ENCODE peak calls at places on chromosomes 5 and 9, in eight cellular contexts. C, J, B, P, O, N, X and L are unnamed samples.

GRCh38 chr5:175683231-175683630 is 25.4 kb downstream of the HRH2 start:
- DNase-seq in C (no peak), J (no peak), B (no peak), P (no peak), O (no peak), N (no peak), X (no peak), L (no peak)

GRCh38 chr9:71766663-71767062 is 1.6 kb downstream of the CEMIP2 start:
- DNase-seq in C (no peak), J (no peak), B (no peak), P (no peak), O (no peak), N (no peak), X (no peak), L (no peak)

GRCh38 chr5:171311698-171312083 is 2.6 kb downstream of the TLX3 start:
- DNase-seq in C (no peak), J (no peak), B (no peak), P (no peak), O (no peak), N (no peak), X (no peak), L (no peak)

GRCh38 chr5:57298985-57299491 is 125.2 kb downstream of the GPBP1 start:
- DNase-seq in C (peak; percentile 55), J (peak; percentile 62), B (peak; percentile 68), P (peak; percentile 30), O (peak; percentile 28), N (peak; percentile 6), X (peak; percentile 22), L (peak; percentile 12)

GRCh38 chr9:92644278-92644677 is 25.7 kb downstream of the IPPK start:
- DNase-seq in C (no peak), J (no peak), B (no peak), P (no peak), O (no peak), N (no peak), X (no peak), L (no peak)

GRCh38 chr5:74865799-74866652 is at the start of gene FAM169A:
- DNase-seq in C (peak; percentile 78), J (peak; percentile 75), B (no peak), P (peak; percentile 55), O (no peak), N (peak; percentile 55), X (peak; percentile 62), L (peak; percentile 64)

GRCh38 chr5:134997015-134997414 is 29.3 kb downstream of the CATSPER3 start:
- DNase-seq in C (peak; percentile 9), J (no peak), B (no peak), P (no peak), O (no peak), N (no peak), X (no peak), L (no peak)

GRCh38 chr5:147857302-147858129 is 21.0 kb upstream of the SCGB3A2 start:
- DNase-seq in C (peak; percentile 65), J (peak; percentile 30), B (peak; percentile 49), P (peak; percentile 25), O (peak; percentile 20), N (peak; percentile 16), X (peak; percentile 50), L (peak; percentile 38)

GRCh38 chr5:68169898-68170297 is 45.7 kb upstream of the PIK3R1 start:
- DNase-seq in C (no peak), J (no peak), B (no peak), P (no peak), O (no peak), N (no peak), X (no peak), L (no peak)

GRCh38 chr5:67094476-67095300 is 101.9 kb downstream of the CD180 start:
- DNase-seq in C (peak; percentile 44), J (no peak), B (no peak), P (no peak), O (no peak), N (no peak), X (no peak), L (peak; percentile 78)

GRCh38 chr9:8292657-8293056 is 493.1 kb upstream of the DMAC1 start:
- DNase-seq in C (no peak), J (no peak), B (no peak), P (no peak), O (no peak), N (no peak), X (no peak), L (no peak)

GRCh38 chr5:172897691-172898512 is 61.3 kb upstream of the RPL26L1 start:
- DNase-seq in C (peak; percentile 87), J (no peak), B (no peak), P (no peak), O (no peak), N (no peak), X (no peak), L (peak; percentile 98)

GRCh38 chr9:130766904-130767262 is 68.2 kb upstream of the ABL1 start:
- DNase-seq in C (no peak), J (no peak), B (no peak), P (no peak), O (no peak), N (no peak), X (no peak), L (no peak)

GRCh38 chr5:94431696-94432095 is 186.7 kb downstream of the KIAA0825 start:
- DNase-seq in C (no peak), J (no peak), B (no peak), P (no peak), O (no peak), N (no peak), X (no peak), L (no peak)

GRCh38 chr9:96751815-96752214 is 26.1 kb downstream of the ZNF510 start:
- DNase-seq in C (no peak), J (no peak), B (peak; percentile 16), P (no peak), O (no peak), N (no peak), X (no peak), L (no peak)

GRCh38 chr9:128552744-128553221 is 396 bp downstream of the SPTAN1 start:
- DNase-seq in C (peak; percentile 53), J (no peak), B (peak; percentile 68), P (peak; percentile 52), O (no peak), N (no peak), X (peak; percentile 61), L (peak; percentile 60)

GRCh38 chr9:94941211-94941875 is 214.8 kb downstream of the AOPEP start:
- DNase-seq in C (no peak), J (no peak), B (no peak), P (no peak), O (no peak), N (no peak), X (no peak), L (no peak)

GRCh38 chr5:122515709-122516431 is 203.8 kb downstream of the SNCAIP start:
- DNase-seq in C (peak; percentile 83), J (no peak), B (peak; percentile 24), P (no peak), O (peak; percentile 66), N (no peak), X (no peak), L (peak; percentile 28)

GRCh38 chr9:133352635-133353340 is 3.5 kb downstream of the SURF1 start:
- DNase-seq in C (no peak), J (peak; percentile 53), B (peak; percentile 18), P (no peak), O (no peak), N (no peak), X (no peak), L (no peak)

GRCh38 chr5:79420248-79420647 is 93.7 kb downstream of the HOMER1 start:
- DNase-seq in C (no peak), J (no peak), B (no peak), P (no peak), O (no peak), N (no peak), X (no peak), L (no peak)